ENCODE peak calls at places on chromosomes 13 and 19, in seven cellular contexts. Z is mammary epithelial cell, I is vagina, Y is GM23338, O is fibroblast of lung, E is Peyer's patch, L is pancreas. T is an unnamed sample. For H3K4me1, the result is how much of the 10 kb centered on the place peaks cover.

GRCh38 chr19:46614114-46614701 is 10.7 kb downstream of the PTGIR start:
- DNase-seq in Z (peak), I (no peak), Y (peak), O (peak), E (peak), L (peak), T (peak)

GRCh38 chr13:24348797-24349515 is 39.6 kb downstream of the C1QTNF9 start:
- DNase-seq in Z (peak), I (no peak), Y (no peak), O (no peak), E (no peak), L (peak), T (peak)

GRCh38 chr13:45367358-45367757 is 26.4 kb upstream of the TPT1 start:
- DNase-seq in Z (peak), I (no peak), Y (peak), O (peak), E (peak), L (peak), T (peak)

GRCh38 chr13:110226051-110226562 is 80.8 kb downstream of the COL4A1 start:
- DNase-seq in Z (no peak), I (no peak), Y (no peak), O (peak), E (no peak), L (no peak), T (no peak)

GRCh38 chr13:111639196-111639705 is 318.8 kb downstream of the TEX29 start:
- DNase-seq in Z (no peak), I (no peak), Y (no peak), O (no peak), E (no peak), L (no peak), T (no peak)

GRCh38 chr13:51999525-51999924 is 11.7 kb downstream of the ATP7B start:
- DNase-seq in Z (peak), I (no peak), Y (no peak), O (peak), E (no peak), L (peak), T (no peak)

GRCh38 chr19:1935484-1936208 is 5.3 kb upstream of the CSNK1G2 start:
- DNase-seq in Z (peak), I (no peak), Y (peak), O (peak), E (no peak), L (no peak), T (no peak)

GRCh38 chr19:30144242-30144758 is 202.3 kb downstream of the URI1 start:
- DNase-seq in Z (no peak), I (no peak), Y (no peak), O (no peak), E (no peak), L (no peak), T (peak)

GRCh38 chr13:98751397-98752110 is 918 bp downstream of the SLC15A1 start:
- DNase-seq in Z (no peak), I (no peak), Y (peak), O (peak), E (no peak), L (peak), T (no peak)

GRCh38 chr13:28624707-28625432 is 34.1 kb upstream of the POMP start:
- DNase-seq in Z (no peak), I (no peak), Y (peak), O (no peak), E (no peak), L (no peak), T (no peak)

GRCh38 chr13:94595006-94595942 is 678 bp downstream of the TGDS start:
- DNase-seq in Z (peak), I (no peak), Y (peak), O (peak), E (peak), L (no peak), T (peak)

GRCh38 chr19:1076951-1077350 is 10.0 kb downstream of the ARHGAP45 start:
- DNase-seq in Z (peak), I (no peak), Y (no peak), O (no peak), E (peak), L (no peak), T (peak)

GRCh38 chr19:4473708-4474503 is 1.8 kb downstream of the HDGFL2 start:
- DNase-seq in Z (no peak), I (no peak), Y (peak), O (no peak), E (no peak), L (no peak), T (no peak)

GRCh38 chr19:23914402-23915286 is at the start of gene ZNF726:
- DNase-seq in Z (peak), I (peak), Y (peak), O (peak), E (peak), L (peak), T (peak)

GRCh38 chr19:42529248-42529764 is 1.0 kb upstream of the CEACAM1 start:
- DNase-seq in Z (peak), I (no peak), Y (peak), O (peak), E (peak), L (peak), T (peak)

GRCh38 chr19:16896098-16896912 is 7.5 kb downstream of the F2RL3 start:
- DNase-seq in Z (no peak), I (no peak), Y (peak), O (no peak), E (no peak), L (peak), T (peak)

GRCh38 chr13:99367106-99367616 is 60.0 kb upstream of the GPR183 start:
- DNase-seq in Z (no peak), I (peak), Y (no peak), O (no peak), E (peak), L (no peak), T (no peak)

GRCh38 chr19:42032428-42032827 is 37.6 kb downstream of the GRIK5 start:
- DNase-seq in Z (no peak), I (no peak), Y (peak), O (peak), E (no peak), L (no peak), T (no peak)

GRCh38 chr13:111245781-111246384 is 74.6 kb upstream of the TEX29 start:
- DNase-seq in Z (peak), I (no peak), Y (no peak), O (peak), E (no peak), L (no peak), T (no peak)

GRCh38 chr19:31262673-31263308 is 86.4 kb downstream of the TSHZ3 start:
- DNase-seq in Z (no peak), I (peak), Y (no peak), O (peak), E (no peak), L (no peak), T (no peak)

GRCh38 chr19:13834308-13834790 is 39.1 kb downstream of the ZSWIM4 start:
- DNase-seq in Z (peak), I (peak), Y (no peak), O (no peak), E (no peak), L (no peak), T (no peak)

GRCh38 chr13:97122381-97122996 is 99.6 kb upstream of the MBNL2 start:
- DNase-seq in Z (peak), I (no peak), Y (no peak), O (peak), E (no peak), L (no peak), T (no peak)

GRCh38 chr13:71870036-71870435 is 3.0 kb upstream of the DACH1 start:
- DNase-seq in Z (no peak), I (no peak), Y (peak), O (no peak), E (no peak), L (no peak), T (no peak)

GRCh38 chr13:27171244-27171829 is at the start of gene USP12:
- DNase-seq in Z (peak), I (no peak), Y (peak), O (peak), E (peak), L (peak), T (no peak)

GRCh38 chr19:36489920-36490415 is 607 bp upstream of the ZNF566 start:
- DNase-seq in Z (no peak), I (no peak), Y (peak), O (peak), E (peak), L (peak), T (peak)

GRCh38 chr19:15107056-15108010 is at the start of gene SYDE1:
- DNase-seq in Z (peak), I (no peak), Y (peak), O (peak), E (no peak), L (peak), T (no peak)

GRCh38 chr13:98065468-98065867 is 77.4 kb upstream of the FARP1 start:
- DNase-seq in Z (no peak), I (no peak), Y (no peak), O (no peak), E (no peak), L (no peak), T (no peak)

GRCh38 chr13:49020328-49020727 is 44.6 kb downstream of the FNDC3A start:
- DNase-seq in Z (no peak), I (no peak), Y (no peak), O (no peak), E (no peak), L (no peak), T (no peak)

GRCh38 chr13:66558511-66558910 is 671.6 kb downstream of the PCDH9 start:
- DNase-seq in Z (no peak), I (no peak), Y (no peak), O (peak), E (no peak), L (no peak), T (no peak)

GRCh38 chr19:4971424-4971793 is 2.5 kb downstream of the KDM4B start:
- DNase-seq in Z (peak), I (no peak), Y (peak), O (no peak), E (no peak), L (no peak), T (peak)

GRCh38 chr19:47340477-47341208 is 8.5 kb upstream of the DHX34 start:
- DNase-seq in Z (no peak), I (no peak), Y (no peak), O (no peak), E (no peak), L (no peak), T (no peak)

GRCh38 chr19:17335575-17335974 is 920 bp upstream of the ANO8 start:
- DNase-seq in Z (no peak), I (no peak), Y (no peak), O (no peak), E (no peak), L (no peak), T (no peak)

GRCh38 chr19:4678881-4679379 is 8.8 kb upstream of the MYDGF start:
- DNase-seq in Z (no peak), I (no peak), Y (peak), O (peak), E (no peak), L (no peak), T (peak)

DNA sequence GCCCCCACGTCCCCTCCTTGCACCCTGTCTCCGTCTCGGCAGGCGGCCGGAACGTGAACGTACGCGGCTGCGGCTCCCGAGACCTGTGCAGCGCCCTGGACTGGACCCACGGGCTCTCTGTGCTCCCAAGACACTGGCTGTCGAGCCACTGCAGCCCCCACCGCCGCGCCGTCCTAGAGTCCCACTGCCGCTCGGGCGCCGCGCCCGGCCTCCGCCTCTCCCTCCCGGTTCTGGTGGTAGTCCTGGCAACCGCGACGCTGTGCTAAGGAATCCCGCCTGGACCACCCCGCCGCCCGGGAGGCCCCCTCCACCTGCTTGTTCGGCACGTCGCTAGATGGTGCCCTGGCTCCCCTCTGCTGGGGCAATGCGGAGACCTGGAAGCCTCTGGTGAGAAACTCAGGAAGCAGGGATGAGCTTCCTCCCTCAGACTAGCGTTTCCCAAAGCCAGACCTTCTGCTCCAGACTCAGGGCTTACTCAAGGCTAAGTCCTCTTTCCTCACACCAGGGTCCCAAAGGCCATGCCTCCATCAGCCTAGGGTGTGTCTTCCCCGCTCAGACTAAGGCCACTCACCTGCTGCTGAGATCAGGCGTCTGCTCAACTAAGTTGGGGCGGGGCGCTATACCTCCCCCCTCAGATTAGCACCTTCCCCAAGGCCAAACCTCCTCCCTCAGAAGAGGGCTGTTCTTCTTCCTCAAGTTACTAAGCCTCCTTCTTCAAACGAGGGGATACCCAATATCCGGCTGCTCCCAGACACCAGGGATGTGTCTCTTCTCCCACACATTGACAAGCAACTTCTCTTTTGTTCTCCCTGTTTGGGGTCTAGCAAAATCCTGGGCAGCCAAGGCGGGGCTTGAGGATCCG is 16.1 kb upstream of the IRGC start:
- DNase-seq in Z (no peak), I (no peak), Y (peak), O (peak), E (no peak), L (no peak), T (peak)
- H3K27ac ChIP-seq in Z (no peak), I (peak), Y (no peak), O (peak), E (peak), L (no peak), T (peak)

DNA sequence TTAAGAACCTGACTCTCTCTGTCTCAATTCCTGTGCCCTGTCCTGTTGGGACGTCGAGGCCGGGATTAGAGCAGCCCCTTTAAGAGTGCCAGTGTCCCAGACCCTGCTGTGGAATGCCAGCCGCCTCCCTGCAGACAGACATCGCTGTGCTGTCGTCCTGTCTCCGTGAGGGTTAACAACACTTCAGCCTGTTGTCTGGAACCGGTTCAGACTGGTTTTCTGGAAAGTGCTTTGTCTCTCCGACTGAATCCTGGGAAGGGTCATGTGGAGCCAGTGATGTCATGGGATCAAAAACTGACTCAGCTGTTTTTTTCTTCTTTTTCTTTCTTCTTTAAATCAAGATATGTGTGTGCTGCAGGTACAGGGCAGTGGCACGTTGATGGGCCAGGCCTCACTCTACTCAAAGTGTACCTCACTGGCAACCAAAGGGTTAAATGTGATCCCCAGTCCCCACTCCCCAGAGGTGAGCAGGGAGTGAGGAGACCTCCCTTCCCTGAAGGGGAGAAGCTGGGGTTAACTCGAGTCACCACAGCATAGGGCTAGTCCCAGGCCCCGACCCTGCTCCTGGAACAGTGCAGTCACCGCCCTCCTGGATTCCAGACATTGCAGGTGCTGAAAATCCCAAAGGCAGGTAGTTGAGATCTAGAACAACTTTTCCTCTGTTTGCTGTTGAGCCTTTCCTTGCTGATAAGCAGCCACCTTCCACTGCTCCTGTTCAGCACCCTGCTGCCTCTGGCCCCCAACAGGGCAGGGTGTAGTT is 50.8 kb downstream of the TSSK6 start:
- DNase-seq in Z (peak), I (no peak), Y (peak), O (peak), E (no peak), L (peak), T (no peak)
- H3K4me1 ChIP-seq in Z (half or more), I (half or more), Y (under half), O (under half), E (under half), L (half or more), T (under half)

GRCh38 chr19:10155834-10156233 is 36.1 kb upstream of the EIF3G start:
- DNase-seq in Z (peak), I (no peak), Y (no peak), O (peak), E (no peak), L (no peak), T (no peak)
- TF ChIP-seq CTCF in Z (no peak), I (no peak), Y (no peak), O (no peak), E (no peak), L (no peak), T (no peak)

GRCh38 chr19:51490676-51491075 is 10.9 kb downstream of the SIGLEC12 start:
- DNase-seq in Z (no peak), I (no peak), Y (peak), O (no peak), E (no peak), L (no peak), T (no peak)

GRCh38 chr19:51489113-51489512 is 10.8 kb downstream of the CEACAM18 start:
- DNase-seq in Z (no peak), I (no peak), Y (no peak), O (no peak), E (no peak), L (no peak), T (no peak)

GRCh38 chr19:51480590-51480989 is 2.3 kb downstream of the CEACAM18 start:
- DNase-seq in Z (no peak), I (no peak), Y (peak), O (no peak), E (no peak), L (no peak), T (no peak)

GRCh38 chr19:51488491-51488890 is 10.2 kb downstream of the CEACAM18 start:
- DNase-seq in Z (no peak), I (no peak), Y (no peak), O (no peak), E (no peak), L (no peak), T (no peak)

DNA sequence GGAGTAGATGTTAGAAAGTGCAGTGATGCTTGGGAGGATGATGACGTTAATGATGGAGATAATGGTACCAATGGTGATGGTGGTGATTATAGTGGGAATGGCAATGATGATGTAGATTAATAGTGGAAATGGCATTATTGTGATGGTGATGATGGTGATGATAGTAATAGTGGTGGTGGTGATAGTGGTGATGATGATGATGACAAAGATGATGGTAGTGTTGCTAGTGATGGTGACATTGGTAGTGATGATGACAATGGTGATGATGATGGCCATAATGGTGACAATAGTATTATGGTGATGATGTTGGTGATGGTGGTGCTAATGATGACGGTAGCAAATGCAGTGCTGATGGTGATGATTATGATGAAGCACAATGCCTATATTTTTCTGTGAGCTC is 7.6 kb downstream of the CEACAM18 start:
- DNase-seq in Z (no peak), I (no peak), Y (no peak), O (no peak), E (no peak), L (no peak), T (no peak)
- H3K27ac ChIP-seq in Z (no peak), I (no peak), Y (no peak), O (no peak), E (no peak), L (no peak), T (no peak)

DNA sequence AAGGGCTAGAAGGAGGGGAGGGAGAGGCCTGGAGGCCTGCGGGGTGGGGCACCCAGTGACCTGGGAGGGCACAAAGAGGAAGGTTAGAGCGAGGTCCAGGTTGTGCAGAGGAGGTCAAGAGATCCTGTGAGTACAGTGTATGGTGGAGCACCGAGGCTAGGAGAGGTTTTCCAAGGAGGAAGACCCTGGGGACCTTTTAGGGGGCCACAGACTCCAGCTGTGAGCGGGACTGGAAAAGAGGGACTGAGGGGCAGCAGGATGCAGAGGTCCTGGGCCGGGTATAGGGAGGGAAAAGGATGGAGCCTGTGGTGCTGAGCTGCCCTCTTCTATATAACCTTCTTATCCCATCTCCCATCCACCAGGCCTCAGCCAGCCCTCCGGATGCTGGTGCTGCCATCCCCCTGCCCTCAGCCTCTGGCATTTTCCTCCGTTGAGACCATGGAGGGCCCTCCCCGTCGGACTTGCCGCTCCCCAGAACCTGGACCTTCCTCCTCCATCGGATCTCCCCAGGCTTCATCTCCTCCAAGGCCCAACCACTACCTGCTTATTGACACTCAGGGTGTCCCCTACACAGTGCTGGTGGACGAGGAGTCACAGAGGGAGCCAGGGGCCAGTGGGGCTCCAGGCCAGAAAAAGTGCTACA is 863 bp downstream of the ZNF581 start:
- DNase-seq in Z (no peak), I (no peak), Y (no peak), O (no peak), E (no peak), L (no peak), T (no peak)
- H3K4me1 ChIP-seq in Z (half or more), I (half or more), Y (under half), O (under half), E (under half), L (under half), T (under half)

DNA sequence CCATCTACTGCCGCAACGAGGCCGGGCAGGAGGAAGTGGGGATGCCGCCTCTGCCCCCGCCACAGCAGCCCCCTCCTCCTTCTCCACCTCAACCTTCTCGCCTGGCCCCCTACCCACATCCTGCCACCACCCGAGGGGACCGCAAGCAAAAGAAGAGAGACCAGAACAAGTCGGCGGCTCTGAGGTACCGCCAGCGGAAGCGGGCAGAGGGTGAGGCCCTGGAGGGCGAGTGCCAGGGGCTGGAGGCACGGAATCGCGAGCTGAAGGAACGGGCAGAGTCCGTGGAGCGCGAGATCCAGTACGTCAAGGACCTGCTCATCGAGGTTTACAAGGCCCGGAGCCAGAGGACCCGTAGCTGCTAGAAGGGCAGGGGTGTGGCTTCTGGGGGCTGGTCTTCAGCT is 3.4 kb upstream of the NUP62 start:
- DNase-seq in Z (no peak), I (no peak), Y (no peak), O (no peak), E (peak), L (no peak), T (no peak)
- TF ChIP-seq CTCF in Z (no peak), I (no peak), Y (no peak), O (no peak), E (no peak), L (no peak), T (no peak)